ENCODE peak calls at places on chromosomes 2 and 18, in seven cellular contexts. One of them, this sample, is unnamed.

GRCh38 chr2:168208652-168209051 is 38.7 kb downstream of the STK39 start:
- DNase-seq in IMR-90: no peak
- DNase-seq in H9: no peak
- DNase-seq in H1: no peak
- DNase-seq in mesenchymal stem cell: no peak
- DNase-seq in mesendoderm: peak; percentile 17
- DNase-seq in trophoblast cell: peak; percentile 10
- DNase-seq in this sample: no peak

GRCh38 chr2:240959214-240959940 is 39.0 kb upstream of the SNED1 start:
- DNase-seq in H9: peak; percentile 12
- DNase-seq in IMR-90: no peak
- DNase-seq in trophoblast cell: no peak
- DNase-seq in mesenchymal stem cell: no peak
- DNase-seq in H1: peak; percentile 40
- DNase-seq in mesendoderm: no peak
- DNase-seq in this sample: no peak

GRCh38 chr18:26963292-26963691 is 97.8 kb upstream of the AQP4 start:
- DNase-seq in mesendoderm: peak; percentile 8
- DNase-seq in H9: no peak
- DNase-seq in IMR-90: no peak
- DNase-seq in trophoblast cell: no peak
- DNase-seq in mesenchymal stem cell: no peak
- DNase-seq in H1: no peak
- DNase-seq in this sample: no peak

GRCh38 chr2:172281648-172282576 is 145.5 kb upstream of the ITGA6 start:
- DNase-seq in trophoblast cell: no peak
- DNase-seq in mesenchymal stem cell: peak; percentile 93
- DNase-seq in mesendoderm: no peak
- DNase-seq in H9: no peak
- DNase-seq in IMR-90: peak; percentile 92
- DNase-seq in H1: no peak
- DNase-seq in this sample: no peak

GRCh38 chr2:219176818-219177593 is at the start of gene CNPPD1:
- DNase-seq in H9: peak; percentile 86
- DNase-seq in mesendoderm: peak; percentile 88
- DNase-seq in H1: peak; percentile 84
- DNase-seq in trophoblast cell: peak; percentile 76
- DNase-seq in IMR-90: peak; percentile 65
- DNase-seq in mesenchymal stem cell: peak; percentile 84
- DNase-seq in this sample: peak; percentile 74

GRCh38 chr18:12017079-12017478 is 35.8 kb downstream of the IMPA2 start:
- DNase-seq in H9: no peak
- DNase-seq in H1: no peak
- DNase-seq in mesendoderm: no peak
- DNase-seq in IMR-90: no peak
- DNase-seq in trophoblast cell: no peak
- DNase-seq in mesenchymal stem cell: no peak
- DNase-seq in this sample: no peak

GRCh38 chr2:27442282-27442980 is at the start of gene KRTCAP3:
- DNase-seq in IMR-90: no peak
- DNase-seq in trophoblast cell: peak; percentile 79
- DNase-seq in mesendoderm: peak; percentile 94
- DNase-seq in mesenchymal stem cell: peak; percentile 11
- DNase-seq in H9: peak; percentile 88
- DNase-seq in H1: peak; percentile 94
- DNase-seq in this sample: peak; percentile 51

GRCh38 chr2:160994141-160995002 is 165.9 kb upstream of the TANK start:
- DNase-seq in mesenchymal stem cell: peak; percentile 88
- DNase-seq in trophoblast cell: peak; percentile 83
- DNase-seq in mesendoderm: peak; percentile 83
- DNase-seq in IMR-90: peak; percentile 90
- DNase-seq in H1: peak; percentile 85
- DNase-seq in H9: peak; percentile 69
- DNase-seq in this sample: peak; percentile 71

GRCh38 chr2:104938226-104938941 is 84.5 kb downstream of the POU3F3 start:
- DNase-seq in mesendoderm: no peak
- DNase-seq in H9: no peak
- DNase-seq in IMR-90: no peak
- DNase-seq in mesenchymal stem cell: no peak
- DNase-seq in trophoblast cell: no peak
- DNase-seq in H1: no peak
- DNase-seq in this sample: no peak

GRCh38 chr2:72695676-72696075 is 130.2 kb downstream of the EXOC6B start:
- DNase-seq in mesenchymal stem cell: no peak
- DNase-seq in trophoblast cell: no peak
- DNase-seq in H1: no peak
- DNase-seq in mesendoderm: no peak
- DNase-seq in IMR-90: no peak
- DNase-seq in H9: no peak
- DNase-seq in this sample: no peak

GRCh38 chr2:216773072-216773471 is 77.7 kb upstream of the IGFBP5 start:
- DNase-seq in trophoblast cell: no peak
- DNase-seq in H1: no peak
- DNase-seq in IMR-90: no peak
- DNase-seq in mesenchymal stem cell: no peak
- DNase-seq in mesendoderm: no peak
- DNase-seq in H9: no peak
- DNase-seq in this sample: no peak

GRCh38 chr2:77228379-77228778 is 293.8 kb downstream of the LRRTM4 start:
- DNase-seq in H1: no peak
- DNase-seq in mesendoderm: no peak
- DNase-seq in trophoblast cell: no peak
- DNase-seq in IMR-90: no peak
- DNase-seq in H9: no peak
- DNase-seq in mesenchymal stem cell: peak; percentile 9
- DNase-seq in this sample: no peak

GRCh38 chr2:227117027-227117426 is 47.0 kb downstream of the COL4A4 start:
- DNase-seq in mesenchymal stem cell: no peak
- DNase-seq in trophoblast cell: no peak
- DNase-seq in mesendoderm: no peak
- DNase-seq in IMR-90: no peak
- DNase-seq in H1: no peak
- DNase-seq in H9: no peak
- DNase-seq in this sample: no peak

GRCh38 chr18:76441668-76442412 is 53.2 kb downstream of the ZNF516 start:
- DNase-seq in H1: no peak
- DNase-seq in mesenchymal stem cell: no peak
- DNase-seq in trophoblast cell: no peak
- DNase-seq in IMR-90: no peak
- DNase-seq in mesendoderm: no peak
- DNase-seq in H9: no peak
- DNase-seq in this sample: no peak

GRCh38 chr2:113058998-113059960 is at the start of gene IL36RN:
- DNase-seq in mesendoderm: no peak
- DNase-seq in IMR-90: no peak
- DNase-seq in mesenchymal stem cell: no peak
- DNase-seq in H1: no peak
- DNase-seq in H9: no peak
- DNase-seq in trophoblast cell: no peak
- DNase-seq in this sample: no peak

GRCh38 chr2:228417966-228418365 is 236.5 kb upstream of the SPHKAP start:
- DNase-seq in H9: no peak
- DNase-seq in H1: no peak
- DNase-seq in IMR-90: no peak
- DNase-seq in mesendoderm: no peak
- DNase-seq in mesenchymal stem cell: no peak
- DNase-seq in trophoblast cell: no peak
- DNase-seq in this sample: no peak

GRCh38 chr2:9398881-9399805 is 24.2 kb downstream of the ITGB1BP1 start:
- DNase-seq in H1: no peak
- DNase-seq in trophoblast cell: no peak
- DNase-seq in mesenchymal stem cell: no peak
- DNase-seq in mesendoderm: no peak
- DNase-seq in IMR-90: no peak
- DNase-seq in H9: no peak
- DNase-seq in this sample: no peak

GRCh38 chr2:229572434-229573338 is 141.7 kb downstream of the DNER start:
- DNase-seq in IMR-90: no peak
- DNase-seq in mesendoderm: no peak
- DNase-seq in trophoblast cell: no peak
- DNase-seq in mesenchymal stem cell: no peak
- DNase-seq in H1: no peak
- DNase-seq in H9: no peak
- DNase-seq in this sample: no peak

GRCh38 chr2:185633621-185634020 is 105.0 kb upstream of the FSIP2 start:
- DNase-seq in H9: no peak
- DNase-seq in trophoblast cell: no peak
- DNase-seq in mesenchymal stem cell: no peak
- DNase-seq in IMR-90: no peak
- DNase-seq in mesendoderm: no peak
- DNase-seq in H1: no peak
- DNase-seq in this sample: no peak

GRCh38 chr2:11056614-11057013 is 98.7 kb upstream of the SLC66A3 start:
- DNase-seq in H9: no peak
- DNase-seq in trophoblast cell: no peak
- DNase-seq in mesendoderm: no peak
- DNase-seq in H1: no peak
- DNase-seq in IMR-90: peak; percentile 94
- DNase-seq in mesenchymal stem cell: peak; percentile 93
- DNase-seq in this sample: no peak

GRCh38 chr18:57208056-57208455 is 61.2 kb downstream of the BOD1L2 start:
- DNase-seq in H1: no peak
- DNase-seq in trophoblast cell: no peak
- DNase-seq in H9: no peak
- DNase-seq in mesenchymal stem cell: no peak
- DNase-seq in mesendoderm: peak; percentile 80
- DNase-seq in IMR-90: no peak
- DNase-seq in this sample: no peak

GRCh38 chr18:9135912-9136314 is 668 bp upstream of the ANKRD12 start:
- DNase-seq in H1: peak; percentile 89
- DNase-seq in IMR-90: peak; percentile 19
- DNase-seq in mesendoderm: peak; percentile 70
- DNase-seq in H9: peak; percentile 86
- DNase-seq in mesenchymal stem cell: peak; percentile 40
- DNase-seq in trophoblast cell: no peak
- DNase-seq in this sample: no peak

GRCh38 chr18:59671533-59671932 is 25.7 kb downstream of the CCBE1 start:
- DNase-seq in trophoblast cell: no peak
- DNase-seq in mesendoderm: peak; percentile 84
- DNase-seq in mesenchymal stem cell: no peak
- DNase-seq in IMR-90: no peak
- DNase-seq in H9: no peak
- DNase-seq in H1: no peak
- DNase-seq in this sample: no peak

GRCh38 chr2:221602938-221603337 is 30.8 kb upstream of the EPHA4 start:
- DNase-seq in H1: no peak
- DNase-seq in trophoblast cell: no peak
- DNase-seq in mesendoderm: no peak
- DNase-seq in H9: no peak
- DNase-seq in mesenchymal stem cell: no peak
- DNase-seq in IMR-90: no peak
- DNase-seq in this sample: no peak
- H3K18ac ChIP-seq in H1: no peak overlapping the region
- H3K18ac ChIP-seq in trophoblast cell: no peak overlapping the region
- H3K18ac ChIP-seq in mesendoderm: no peak overlapping the region
- H3K18ac ChIP-seq in H9: no peak overlapping the region
- H3K18ac ChIP-seq in mesenchymal stem cell: no peak overlapping the region
- H3K18ac ChIP-seq in IMR-90: no peak overlapping the region
- H3K18ac ChIP-seq in this sample: no peak overlapping the region

GRCh38 chr2:41853427-41854191 is 194.2 kb upstream of the PKDCC start:
- DNase-seq in mesendoderm: peak; percentile 81
- DNase-seq in IMR-90: peak; percentile 65
- DNase-seq in H1: peak; percentile 79
- DNase-seq in trophoblast cell: peak; percentile 57
- DNase-seq in mesenchymal stem cell: peak; percentile 69
- DNase-seq in H9: peak; percentile 54
- DNase-seq in this sample: peak; percentile 78
- H3K18ac ChIP-seq in mesendoderm: no peak overlapping the region
- H3K18ac ChIP-seq in IMR-90: no peak overlapping the region
- H3K18ac ChIP-seq in H1: no peak overlapping the region
- H3K18ac ChIP-seq in trophoblast cell: no peak overlapping the region
- H3K18ac ChIP-seq in mesenchymal stem cell: no peak overlapping the region
- H3K18ac ChIP-seq in H9: no peak overlapping the region
- H3K18ac ChIP-seq in this sample: no peak overlapping the region

DNA sequence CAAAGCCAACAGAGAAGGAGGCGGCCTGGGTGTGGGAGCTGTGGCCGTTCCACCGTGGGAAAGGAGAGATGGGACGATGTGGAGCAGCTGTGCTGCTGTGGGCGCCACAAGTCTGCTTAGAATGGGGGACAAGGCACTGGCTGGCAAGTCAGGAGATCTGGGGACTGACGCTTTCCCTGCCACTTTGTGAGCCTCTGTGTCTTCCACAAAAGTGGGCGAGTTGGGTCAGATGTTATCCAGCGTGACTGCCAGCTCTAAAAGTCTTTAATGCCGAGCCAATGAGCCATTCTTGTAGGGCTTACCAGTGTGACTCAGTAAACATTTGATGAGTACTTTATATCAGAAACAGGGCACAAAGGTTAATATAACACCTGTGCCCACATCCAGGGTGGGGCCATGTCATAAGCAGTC is 113.6 kb upstream of the MGAT5 start:
- DNase-seq in H9: no peak
- DNase-seq in mesendoderm: no peak
- DNase-seq in IMR-90: no peak
- DNase-seq in mesenchymal stem cell: no peak
- DNase-seq in H1: no peak
- DNase-seq in trophoblast cell: no peak
- DNase-seq in this sample: no peak
- H3K18ac ChIP-seq in H9: no peak overlapping the region
- H3K18ac ChIP-seq in mesendoderm: no peak overlapping the region
- H3K18ac ChIP-seq in IMR-90: no peak overlapping the region
- H3K18ac ChIP-seq in mesenchymal stem cell: no peak overlapping the region
- H3K18ac ChIP-seq in H1: no peak overlapping the region
- H3K18ac ChIP-seq in trophoblast cell: peak overlapping the region; percentile 21
- H3K18ac ChIP-seq in this sample: no peak overlapping the region

GRCh38 chr18:35680139-35680551 is 98.6 kb downstream of the GALNT1 start:
- DNase-seq in H9: no peak
- DNase-seq in mesenchymal stem cell: peak; percentile 24
- DNase-seq in trophoblast cell: no peak
- DNase-seq in H1: no peak
- DNase-seq in mesendoderm: peak; percentile 17
- DNase-seq in IMR-90: no peak
- DNase-seq in this sample: no peak

GRCh38 chr18:35683021-35683420 is 101.5 kb downstream of the GALNT1 start:
- DNase-seq in H1: no peak
- DNase-seq in H9: no peak
- DNase-seq in trophoblast cell: no peak
- DNase-seq in mesenchymal stem cell: no peak
- DNase-seq in mesendoderm: peak; percentile 13
- DNase-seq in IMR-90: peak; percentile 10
- DNase-seq in this sample: peak; percentile 15

GRCh38 chr18:35682282-35682867 is 100.8 kb downstream of the GALNT1 start:
- DNase-seq in H1: no peak
- DNase-seq in H9: no peak
- DNase-seq in trophoblast cell: no peak
- DNase-seq in IMR-90: peak; percentile 47
- DNase-seq in mesendoderm: no peak
- DNase-seq in mesenchymal stem cell: no peak
- DNase-seq in this sample: no peak
- H3K18ac ChIP-seq in H1: no peak overlapping the region
- H3K18ac ChIP-seq in H9: no peak overlapping the region
- H3K18ac ChIP-seq in trophoblast cell: no peak overlapping the region
- H3K18ac ChIP-seq in IMR-90: no peak overlapping the region
- H3K18ac ChIP-seq in mesendoderm: no peak overlapping the region
- H3K18ac ChIP-seq in mesenchymal stem cell: no peak overlapping the region
- H3K18ac ChIP-seq in this sample: no peak overlapping the region

DNA sequence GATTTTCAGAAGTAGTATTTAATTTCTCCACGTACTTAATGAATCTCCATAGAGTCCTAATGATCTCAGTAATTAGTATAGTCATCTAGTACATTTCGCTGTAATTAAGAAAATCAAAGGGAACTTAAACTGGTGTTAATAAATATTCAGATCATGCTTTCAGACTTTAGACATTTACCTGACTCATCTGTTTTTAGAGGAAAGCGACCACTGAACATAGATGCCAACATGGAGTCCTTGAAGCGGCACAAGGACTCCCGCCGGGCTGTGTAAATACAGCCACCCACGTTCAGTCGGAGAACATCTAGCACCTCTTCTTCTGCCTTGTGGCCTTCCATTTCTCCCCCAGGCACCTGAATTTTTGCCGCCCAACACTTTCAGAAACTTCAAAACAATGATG is 3.2 kb downstream of the KCTD18 start:
- DNase-seq in H1: no peak
- DNase-seq in IMR-90: no peak
- DNase-seq in H9: no peak
- DNase-seq in trophoblast cell: no peak
- DNase-seq in mesenchymal stem cell: no peak
- DNase-seq in mesendoderm: no peak
- DNase-seq in this sample: no peak
- H3K18ac ChIP-seq in H1: no peak overlapping the region
- H3K18ac ChIP-seq in IMR-90: no peak overlapping the region
- H3K18ac ChIP-seq in H9: no peak overlapping the region
- H3K18ac ChIP-seq in trophoblast cell: no peak overlapping the region
- H3K18ac ChIP-seq in mesenchymal stem cell: no peak overlapping the region
- H3K18ac ChIP-seq in mesendoderm: no peak overlapping the region
- H3K18ac ChIP-seq in this sample: no peak overlapping the region

This sample was measured in neuronal stem cell.